ENCODE peak calls at places on chromosome 1, in six cellular contexts. One of them, this sample, is unnamed.

GRCh38 chr1:204592246-204592948 is 76.2 kb downstream of the MDM4 start:
- DNase-seq in PC-3: no peak
- DNase-seq in progenitor cell of endocrine pancreas: no peak
- DNase-seq in cardiac fibroblast: no peak
- DNase-seq in stomach: no peak
- DNase-seq in foreskin fibroblast: no peak
- DNase-seq in this sample: no peak

GRCh38 chr1:113918243-113918642 is 10.9 kb upstream of the HIPK1 start:
- DNase-seq in PC-3: no peak
- DNase-seq in progenitor cell of endocrine pancreas: no peak
- DNase-seq in cardiac fibroblast: no peak
- DNase-seq in stomach: no peak
- DNase-seq in foreskin fibroblast: no peak
- DNase-seq in this sample: no peak

GRCh38 chr1:155125946-155126493 is 1.7 kb upstream of the EFNA1 start:
- DNase-seq in PC-3: peak; percentile 10
- DNase-seq in progenitor cell of endocrine pancreas: no peak
- DNase-seq in cardiac fibroblast: peak; percentile 13
- DNase-seq in stomach: peak; percentile 91
- DNase-seq in foreskin fibroblast: peak; percentile 43
- DNase-seq in this sample: no peak

GRCh38 chr1:32619701-32620485 is 30.5 kb downstream of the ZBTB8OS start:
- DNase-seq in PC-3: peak; percentile 37
- DNase-seq in progenitor cell of endocrine pancreas: no peak
- DNase-seq in cardiac fibroblast: peak; percentile 46
- DNase-seq in stomach: no peak
- DNase-seq in foreskin fibroblast: peak; percentile 44
- DNase-seq in this sample: no peak

GRCh38 chr1:46131093-46131492 is 1.3 kb downstream of the PIK3R3 start:
- DNase-seq in PC-3: peak; percentile 24
- DNase-seq in progenitor cell of endocrine pancreas: no peak
- DNase-seq in cardiac fibroblast: peak; percentile 33
- DNase-seq in stomach: no peak
- DNase-seq in foreskin fibroblast: peak; percentile 25
- DNase-seq in this sample: no peak

GRCh38 chr1:214285622-214286440 is 4.9 kb downstream of the SMYD2 start:
- DNase-seq in PC-3: no peak
- DNase-seq in progenitor cell of endocrine pancreas: no peak
- DNase-seq in cardiac fibroblast: no peak
- DNase-seq in stomach: no peak
- DNase-seq in foreskin fibroblast: no peak
- DNase-seq in this sample: no peak

GRCh38 chr1:59669752-59670312 is 144.9 kb upstream of the HOOK1 start:
- DNase-seq in PC-3: no peak
- DNase-seq in progenitor cell of endocrine pancreas: no peak
- DNase-seq in cardiac fibroblast: peak; percentile 66
- DNase-seq in stomach: no peak
- DNase-seq in foreskin fibroblast: peak; percentile 90
- DNase-seq in this sample: no peak

GRCh38 chr1:229558460-229559335 is at the start of gene ABCB10:
- DNase-seq in PC-3: peak; percentile 100
- DNase-seq in progenitor cell of endocrine pancreas: peak; percentile 99
- DNase-seq in cardiac fibroblast: peak; percentile 97
- DNase-seq in stomach: peak; percentile 96
- DNase-seq in foreskin fibroblast: peak; percentile 99
- DNase-seq in this sample: peak; percentile 98

GRCh38 chr1:45569571-45569961 is 14.3 kb upstream of the NASP start:
- DNase-seq in PC-3: no peak
- DNase-seq in progenitor cell of endocrine pancreas: no peak
- DNase-seq in cardiac fibroblast: no peak
- DNase-seq in stomach: no peak
- DNase-seq in foreskin fibroblast: no peak
- DNase-seq in this sample: no peak

GRCh38 chr1:97017895-97018294 is 296.3 kb downstream of the PTBP2 start:
- DNase-seq in PC-3: peak; percentile 60
- DNase-seq in progenitor cell of endocrine pancreas: no peak
- DNase-seq in cardiac fibroblast: no peak
- DNase-seq in stomach: no peak
- DNase-seq in foreskin fibroblast: no peak
- DNase-seq in this sample: no peak

GRCh38 chr1:193458628-193459027 is 272.2 kb upstream of the B3GALT2 start:
- DNase-seq in PC-3: no peak
- DNase-seq in progenitor cell of endocrine pancreas: no peak
- DNase-seq in cardiac fibroblast: no peak
- DNase-seq in stomach: no peak
- DNase-seq in foreskin fibroblast: no peak
- DNase-seq in this sample: no peak

GRCh38 chr1:172145656-172146055 is 274.8 kb upstream of the C1orf105 start:
- DNase-seq in PC-3: no peak
- DNase-seq in progenitor cell of endocrine pancreas: no peak
- DNase-seq in cardiac fibroblast: no peak
- DNase-seq in stomach: no peak
- DNase-seq in foreskin fibroblast: no peak
- DNase-seq in this sample: no peak

GRCh38 chr1:31458287-31458896 is 45.4 kb downstream of the SERINC2 start:
- DNase-seq in PC-3: no peak
- DNase-seq in progenitor cell of endocrine pancreas: no peak
- DNase-seq in cardiac fibroblast: no peak
- DNase-seq in stomach: no peak
- DNase-seq in foreskin fibroblast: no peak
- DNase-seq in this sample: no peak

GRCh38 chr1:31460027-31460426 is 47.0 kb downstream of the SERINC2 start:
- DNase-seq in PC-3: peak; percentile 27
- DNase-seq in progenitor cell of endocrine pancreas: no peak
- DNase-seq in cardiac fibroblast: peak; percentile 64
- DNase-seq in stomach: no peak
- DNase-seq in foreskin fibroblast: peak; percentile 50
- DNase-seq in this sample: no peak
- TF ChIP-seq CTCF in PC-3: peak; percentile 55
- TF ChIP-seq CTCF in progenitor cell of endocrine pancreas: peak; percentile 8
- TF ChIP-seq CTCF in cardiac fibroblast: peak; percentile 24
- TF ChIP-seq CTCF in stomach: no peak
- TF ChIP-seq CTCF in foreskin fibroblast: peak; percentile 17
- TF ChIP-seq CTCF in this sample: no peak

GRCh38 chr1:19892129-19892528 is 9.9 kb downstream of the OTUD3 start:
- DNase-seq in PC-3: peak; percentile 48
- DNase-seq in progenitor cell of endocrine pancreas: no peak
- DNase-seq in cardiac fibroblast: no peak
- DNase-seq in stomach: no peak
- DNase-seq in foreskin fibroblast: no peak
- DNase-seq in this sample: no peak

GRCh38 chr1:19894218-19894617 is 12.0 kb downstream of the OTUD3 start:
- DNase-seq in PC-3: peak; percentile 86
- DNase-seq in progenitor cell of endocrine pancreas: no peak
- DNase-seq in cardiac fibroblast: no peak
- DNase-seq in stomach: no peak
- DNase-seq in foreskin fibroblast: no peak
- DNase-seq in this sample: no peak

GRCh38 chr1:19893687-19894086 is 11.5 kb downstream of the OTUD3 start:
- DNase-seq in PC-3: no peak
- DNase-seq in progenitor cell of endocrine pancreas: no peak
- DNase-seq in cardiac fibroblast: no peak
- DNase-seq in stomach: no peak
- DNase-seq in foreskin fibroblast: no peak
- DNase-seq in this sample: no peak

GRCh38 chr1:19889656-19890055 is 7.5 kb downstream of the OTUD3 start:
- DNase-seq in PC-3: no peak
- DNase-seq in progenitor cell of endocrine pancreas: no peak
- DNase-seq in cardiac fibroblast: no peak
- DNase-seq in stomach: no peak
- DNase-seq in foreskin fibroblast: no peak
- DNase-seq in this sample: no peak

DNA sequence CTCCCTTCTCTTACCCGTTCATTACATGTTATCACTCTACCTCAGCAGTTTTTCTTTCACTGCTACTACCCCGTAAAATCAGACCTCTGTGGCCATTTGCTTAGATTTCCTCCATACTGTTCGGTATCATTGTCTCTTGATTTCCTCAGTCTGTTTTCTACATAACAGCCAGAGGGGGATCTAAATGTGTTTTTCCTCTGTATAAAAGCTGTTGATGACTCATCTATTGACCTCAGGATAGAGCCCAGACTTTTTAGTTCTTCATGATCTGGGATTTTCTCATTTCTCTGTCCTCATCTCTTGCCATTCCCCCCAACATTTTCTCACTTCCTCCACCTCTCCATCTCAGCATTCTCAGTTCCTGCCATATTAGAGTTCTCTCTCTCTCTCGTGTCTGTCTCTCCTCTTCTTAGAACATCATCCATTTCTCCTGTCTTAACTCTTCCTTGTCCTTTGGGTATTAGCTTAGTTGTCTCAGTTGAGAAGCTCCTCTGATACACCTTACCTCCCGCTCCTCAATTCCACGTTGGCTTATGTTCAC is 10.5 kb downstream of the OTUD3 start:
- DNase-seq in PC-3: no peak
- DNase-seq in progenitor cell of endocrine pancreas: no peak
- DNase-seq in cardiac fibroblast: peak; percentile 19
- DNase-seq in stomach: no peak
- DNase-seq in foreskin fibroblast: peak; percentile 41
- DNase-seq in this sample: no peak
- TF ChIP-seq CTCF in PC-3: no peak
- TF ChIP-seq CTCF in progenitor cell of endocrine pancreas: no peak
- TF ChIP-seq CTCF in cardiac fibroblast: no peak
- TF ChIP-seq CTCF in stomach: no peak
- TF ChIP-seq CTCF in foreskin fibroblast: no peak
- TF ChIP-seq CTCF in this sample: no peak

GRCh38 chr1:26438041-26438440 is 5.9 kb downstream of the DHDDS start:
- DNase-seq in PC-3: no peak
- DNase-seq in progenitor cell of endocrine pancreas: no peak
- DNase-seq in cardiac fibroblast: no peak
- DNase-seq in stomach: no peak
- DNase-seq in foreskin fibroblast: no peak
- DNase-seq in this sample: no peak

GRCh38 chr1:26440259-26440658 is 8.1 kb downstream of the DHDDS start:
- DNase-seq in PC-3: no peak
- DNase-seq in progenitor cell of endocrine pancreas: no peak
- DNase-seq in cardiac fibroblast: no peak
- DNase-seq in stomach: no peak
- DNase-seq in foreskin fibroblast: no peak
- DNase-seq in this sample: no peak
- TF ChIP-seq CTCF in PC-3: no peak
- TF ChIP-seq CTCF in progenitor cell of endocrine pancreas: no peak
- TF ChIP-seq CTCF in cardiac fibroblast: no peak
- TF ChIP-seq CTCF in stomach: no peak
- TF ChIP-seq CTCF in foreskin fibroblast: no peak
- TF ChIP-seq CTCF in this sample: no peak

GRCh38 chr1:219805191-219805590 is 123.2 kb downstream of the SLC30A10 start:
- DNase-seq in PC-3: peak; percentile 68
- DNase-seq in progenitor cell of endocrine pancreas: no peak
- DNase-seq in cardiac fibroblast: no peak
- DNase-seq in stomach: no peak
- DNase-seq in foreskin fibroblast: no peak
- DNase-seq in this sample: no peak
- TF ChIP-seq CTCF in PC-3: peak; percentile 97
- TF ChIP-seq CTCF in progenitor cell of endocrine pancreas: no peak
- TF ChIP-seq CTCF in cardiac fibroblast: no peak
- TF ChIP-seq CTCF in stomach: no peak
- TF ChIP-seq CTCF in foreskin fibroblast: peak; percentile 2
- TF ChIP-seq CTCF in this sample: no peak

DNA sequence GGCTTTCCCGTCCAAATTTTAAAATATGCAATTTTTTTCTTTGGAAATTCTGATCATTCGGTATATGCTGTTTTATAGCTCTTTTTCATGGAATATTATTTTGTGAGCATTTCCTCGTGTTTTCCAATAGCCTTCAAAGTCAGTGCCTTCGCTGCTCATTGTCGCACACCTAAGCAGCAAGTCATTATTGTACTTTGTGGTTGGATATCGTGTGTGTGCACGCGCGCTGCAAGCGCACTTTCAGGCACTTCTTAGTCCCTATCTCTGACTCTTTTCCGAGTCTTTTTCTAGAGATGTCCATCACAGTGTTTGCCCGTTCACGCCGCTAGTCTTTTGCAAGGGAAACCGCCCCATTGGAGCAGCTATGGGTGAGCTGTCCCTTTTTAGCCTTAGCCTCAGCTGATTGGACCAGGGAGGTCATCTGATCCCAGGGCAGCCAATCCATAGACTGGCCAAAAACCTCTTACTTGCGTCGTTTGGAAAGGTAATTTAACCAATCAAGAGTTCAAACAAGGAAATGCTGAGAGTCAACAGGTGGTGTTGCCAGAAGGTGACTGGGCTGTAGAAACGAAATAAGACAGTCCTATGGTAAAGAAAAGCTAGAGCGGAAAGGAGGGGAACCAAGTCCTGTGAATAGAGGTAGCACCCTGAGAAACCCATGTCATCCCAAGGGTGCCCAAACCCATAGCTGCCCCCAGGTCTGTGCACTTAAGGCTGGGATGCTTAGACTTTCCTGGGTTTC is 710 bp upstream of the HYI start:
- DNase-seq in PC-3: peak; percentile 93
- DNase-seq in progenitor cell of endocrine pancreas: peak; percentile 35
- DNase-seq in cardiac fibroblast: peak; percentile 88
- DNase-seq in stomach: peak; percentile 83
- DNase-seq in foreskin fibroblast: peak; percentile 92
- DNase-seq in this sample: no peak
- TF ChIP-seq CTCF in PC-3: no peak
- TF ChIP-seq CTCF in progenitor cell of endocrine pancreas: no peak
- TF ChIP-seq CTCF in cardiac fibroblast: peak; percentile 1
- TF ChIP-seq CTCF in stomach: no peak
- TF ChIP-seq CTCF in foreskin fibroblast: no peak
- TF ChIP-seq CTCF in this sample: no peak

DNA sequence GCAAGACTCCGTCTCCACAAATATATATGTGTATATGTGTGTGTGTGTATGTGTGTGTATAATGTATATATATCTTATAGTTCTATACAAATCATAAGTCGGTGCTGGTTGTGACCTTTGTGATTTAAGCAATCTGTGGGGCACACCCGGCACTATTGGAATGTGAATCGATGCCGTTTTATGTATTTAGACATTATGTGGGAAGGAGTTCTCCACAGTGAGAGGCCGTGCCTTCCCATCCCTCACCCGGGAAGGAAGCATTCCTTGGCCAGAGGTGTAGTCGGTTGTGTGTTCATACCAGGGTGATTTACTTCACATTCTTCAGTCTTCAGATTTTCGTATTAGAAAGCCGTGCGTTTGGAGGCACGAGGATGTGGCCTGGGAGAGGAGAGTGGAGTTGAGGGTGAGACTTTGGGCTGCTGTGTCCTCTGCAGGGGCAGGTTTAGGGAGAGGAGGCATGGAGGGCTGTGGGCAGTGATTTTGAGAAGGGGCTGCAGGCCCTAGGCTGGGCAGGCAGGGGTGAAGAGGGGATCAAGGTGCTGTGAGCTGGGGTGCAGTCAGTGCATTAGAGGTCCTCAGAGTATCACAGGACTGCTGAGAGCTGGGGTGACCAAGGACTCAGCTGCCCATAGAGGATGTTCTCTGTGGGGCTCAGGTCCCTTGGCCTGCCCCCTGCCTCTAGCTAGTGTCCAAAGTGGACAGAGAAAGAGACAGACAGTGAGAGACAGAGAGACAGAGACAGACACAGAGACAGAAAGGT is 57.7 kb downstream of the TRIM11 start:
- DNase-seq in PC-3: no peak
- DNase-seq in progenitor cell of endocrine pancreas: no peak
- DNase-seq in cardiac fibroblast: no peak
- DNase-seq in stomach: no peak
- DNase-seq in foreskin fibroblast: no peak
- DNase-seq in this sample: no peak
- TF ChIP-seq CTCF in PC-3: no peak
- TF ChIP-seq CTCF in progenitor cell of endocrine pancreas: no peak
- TF ChIP-seq CTCF in cardiac fibroblast: no peak
- TF ChIP-seq CTCF in stomach: no peak
- TF ChIP-seq CTCF in foreskin fibroblast: no peak
- TF ChIP-seq CTCF in this sample: no peak